ENCODE peak calls at places on chromosome 5, in five cellular contexts. S is fibroblast of pulmonary artery, C is lung, K is PC-9, R is heart right ventricle. W is an unnamed sample.

GRCh38 chr5:56610093-56610698 is 205.2 kb upstream of the MAP3K1 start:
- DNase-seq in S (no peak), C (no peak), K (no peak), R (no peak), W (no peak)

GRCh38 chr5:15021286-15022046 is 149.9 kb upstream of the ANKH start:
- DNase-seq in S (peak), C (no peak), K (no peak), R (no peak), W (no peak)

GRCh38 chr5:38163636-38164237 is 94.6 kb upstream of the EGFLAM start:
- DNase-seq in S (no peak), C (no peak), K (no peak), R (no peak), W (no peak)

GRCh38 chr5:45741110-45741509 is 44.9 kb upstream of the HCN1 start:
- DNase-seq in S (no peak), C (no peak), K (no peak), R (no peak), W (no peak)

GRCh38 chr5:32960340-32961065 is 249.4 kb downstream of the NPR3 start:
- DNase-seq in S (peak), C (no peak), K (no peak), R (no peak), W (no peak)

GRCh38 chr5:98308231-98308630 is 465.2 kb upstream of the RGMB start:
- DNase-seq in S (peak), C (no peak), K (no peak), R (no peak), W (no peak)

GRCh38 chr5:54383941-54384340 is 71.6 kb upstream of the HSPB3 start:
- DNase-seq in S (no peak), C (no peak), K (no peak), R (no peak), W (no peak)

GRCh38 chr5:96320797-96321196 is 112.3 kb downstream of the PCSK1 start:
- DNase-seq in S (no peak), C (no peak), K (peak), R (no peak), W (no peak)

GRCh38 chr5:80064124-80064523 is 29.0 kb downstream of the THBS4 start:
- DNase-seq in S (no peak), C (no peak), K (no peak), R (no peak), W (no peak)

GRCh38 chr5:124022966-124023365 is 511.0 kb downstream of the CSNK1G3 start:
- DNase-seq in S (no peak), C (no peak), K (no peak), R (no peak), W (no peak)

GRCh38 chr5:140556438-140556837 is 835 bp downstream of the SRA1 start:
- DNase-seq in S (peak), C (no peak), K (no peak), R (no peak), W (no peak)

GRCh38 chr5:116502097-116502496 is 72.5 kb downstream of the SEMA6A start:
- DNase-seq in S (no peak), C (no peak), K (no peak), R (no peak), W (no peak)

GRCh38 chr5:76175821-76176403 is 92.7 kb downstream of the SV2C start:
- DNase-seq in S (no peak), C (no peak), K (no peak), R (no peak), W (peak)

GRCh38 chr5:65479527-65479926 is 2.2 kb downstream of the ADAMTS6 start:
- DNase-seq in S (peak), C (no peak), K (no peak), R (no peak), W (no peak)

GRCh38 chr5:643811-644271 is 31.7 kb downstream of the CEP72 start:
- DNase-seq in S (no peak), C (no peak), K (no peak), R (no peak), W (peak)

GRCh38 chr5:37774912-37775483 is 64.8 kb downstream of the GDNF start:
- DNase-seq in S (no peak), C (no peak), K (no peak), R (no peak), W (peak)

GRCh38 chr5:87940775-87941174 is 327.9 kb downstream of the TMEM161B start:
- DNase-seq in S (no peak), C (no peak), K (no peak), R (no peak), W (no peak)

GRCh38 chr5:907366-907765 is 14.7 kb downstream of the TRIP13 start:
- DNase-seq in S (no peak), C (no peak), K (no peak), R (no peak), W (no peak)

GRCh38 chr5:137414112-137414511 is 85.0 kb downstream of the SPOCK1 start:
- DNase-seq in S (no peak), C (no peak), K (no peak), R (no peak), W (no peak)

GRCh38 chr5:95809414-95809960 is 13.0 kb downstream of the GLRX start:
- DNase-seq in S (peak), C (no peak), K (no peak), R (peak), W (no peak)

GRCh38 chr5:10059611-10060379 is 189.9 kb downstream of the ATPSCKMT start:
- DNase-seq in S (no peak), C (no peak), K (no peak), R (no peak), W (no peak)

GRCh38 chr5:55601209-55601618 is 66.5 kb upstream of the PLPP1 start:
- DNase-seq in S (peak), C (peak), K (peak), R (peak), W (no peak)

GRCh38 chr5:14706615-14707021 is 42.1 kb downstream of the OTULIN start:
- DNase-seq in S (peak), C (no peak), K (no peak), R (no peak), W (no peak)

GRCh38 chr5:173123416-173123815 is 20.9 kb upstream of the BNIP1 start:
- DNase-seq in S (peak), C (no peak), K (no peak), R (no peak), W (no peak)

GRCh38 chr5:133469846-133470245 is 142.5 kb downstream of the FSTL4 start:
- DNase-seq in S (no peak), C (no peak), K (no peak), R (no peak), W (no peak)

GRCh38 chr5:147956064-147956841 is 49.9 kb upstream of the C5orf46 start:
- DNase-seq in S (no peak), C (no peak), K (no peak), R (no peak), W (no peak)

GRCh38 chr5:172778223-172778814 is 7.3 kb upstream of the DUSP1 start:
- DNase-seq in S (peak), C (no peak), K (peak), R (no peak), W (no peak)

GRCh38 chr5:154473581-154474266 is 4.3 kb downstream of the HAND1 start:
- DNase-seq in S (no peak), C (no peak), K (no peak), R (no peak), W (no peak)

GRCh38 chr5:95835682-95836405 is 13.3 kb upstream of the GLRX start:
- DNase-seq in S (no peak), C (no peak), K (no peak), R (no peak), W (no peak)

GRCh38 chr5:107118184-107118902 is 552.4 kb downstream of the EFNA5 start:
- DNase-seq in S (no peak), C (no peak), K (no peak), R (no peak), W (no peak)

GRCh38 chr5:57836921-57837320 is 354.3 kb upstream of the ACTBL2 start:
- DNase-seq in S (no peak), C (no peak), K (no peak), R (no peak), W (no peak)

GRCh38 chr5:462051-462481 is 19.1 kb downstream of the EXOC3 start:
- DNase-seq in S (no peak), C (no peak), K (no peak), R (peak), W (no peak)

GRCh38 chr5:148746826-148747535 is 79.4 kb upstream of the ADRB2 start:
- DNase-seq in S (peak), C (no peak), K (no peak), R (no peak), W (no peak)

GRCh38 chr5:16557477-16557876 is 59.3 kb downstream of the RETREG1 start:
- DNase-seq in S (no peak), C (no peak), K (no peak), R (no peak), W (no peak)

GRCh38 chr5:163489055-163489744 is 16.2 kb upstream of the MAT2B start:
- DNase-seq in S (peak), C (no peak), K (no peak), R (no peak), W (no peak)
- TF ChIP-seq CTCF in S (peak), C (no peak), K (no peak), R (no peak), W (peak)

DNA sequence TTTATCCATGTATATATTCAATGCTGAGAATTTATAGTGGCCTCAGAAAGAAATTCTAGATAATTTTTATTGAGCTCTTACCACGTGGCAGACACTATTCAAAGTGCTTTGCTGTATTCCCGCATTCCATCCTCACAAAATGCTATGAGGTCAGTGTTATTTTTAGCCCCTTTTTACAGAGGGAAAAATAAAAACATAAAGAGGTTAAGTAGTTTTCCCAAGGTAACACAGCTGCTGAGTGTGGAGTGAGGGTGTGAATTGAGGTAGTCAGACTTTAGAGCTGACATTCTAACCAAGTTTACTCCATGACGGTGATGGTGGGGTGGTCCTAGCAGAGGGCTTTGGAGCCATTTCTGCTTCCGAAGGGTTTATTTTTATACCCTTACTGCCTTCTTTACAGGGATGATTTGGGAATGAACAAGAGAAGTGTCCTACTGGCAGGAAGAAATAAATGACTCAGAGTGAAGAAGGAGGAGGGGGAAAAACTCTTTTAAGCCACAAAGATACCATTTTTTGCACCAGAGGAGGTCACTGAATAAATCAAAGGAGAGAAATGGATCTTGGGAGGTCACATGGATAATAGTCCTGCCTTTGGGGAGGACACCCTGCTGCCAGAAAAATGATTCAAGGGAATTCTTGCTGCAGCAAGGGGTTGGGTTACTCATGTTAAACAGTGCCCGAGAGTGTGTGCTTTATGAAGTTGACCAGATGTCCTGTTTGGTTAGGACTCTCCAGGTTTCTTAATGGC is 76.1 kb downstream of the HMHB1 start:
- DNase-seq in S (peak), C (no peak), K (no peak), R (no peak), W (no peak)
- H3K4me3 ChIP-seq in S (no peak), C (no peak), K (no peak), R (no peak), W (no peak)

DNA sequence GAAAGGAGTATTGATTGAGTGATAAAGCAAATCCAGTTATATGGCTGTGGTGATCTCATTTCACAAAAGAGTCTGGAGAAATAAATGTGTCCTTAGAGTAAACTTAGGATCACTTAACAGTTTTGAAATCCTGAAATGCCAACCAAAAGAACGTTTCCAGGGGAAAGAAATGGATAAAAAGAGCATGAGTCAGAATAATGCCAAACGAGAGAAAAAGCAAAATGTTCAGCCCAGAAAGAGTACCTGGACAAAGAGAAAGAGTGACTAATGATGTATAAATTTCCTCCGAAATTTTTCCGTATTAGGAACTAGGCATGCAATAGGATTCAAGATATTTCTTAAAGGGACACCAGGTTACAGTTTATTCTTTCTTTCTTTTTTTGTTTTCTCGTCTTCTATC is 463.1 kb upstream of the CDH10 start:
- DNase-seq in S (no peak), C (no peak), K (no peak), R (no peak), W (no peak)
- TF ChIP-seq CTCF in S (no peak), C (no peak), K (no peak), R (no peak), W (no peak)

GRCh38 chr5:33973271-33973670 is 11.2 kb downstream of the SLC45A2 start:
- DNase-seq in S (no peak), C (no peak), K (no peak), R (no peak), W (no peak)
- H3K4me3 ChIP-seq in S (no peak), C (no peak), K (no peak), R (no peak), W (no peak)

DNA sequence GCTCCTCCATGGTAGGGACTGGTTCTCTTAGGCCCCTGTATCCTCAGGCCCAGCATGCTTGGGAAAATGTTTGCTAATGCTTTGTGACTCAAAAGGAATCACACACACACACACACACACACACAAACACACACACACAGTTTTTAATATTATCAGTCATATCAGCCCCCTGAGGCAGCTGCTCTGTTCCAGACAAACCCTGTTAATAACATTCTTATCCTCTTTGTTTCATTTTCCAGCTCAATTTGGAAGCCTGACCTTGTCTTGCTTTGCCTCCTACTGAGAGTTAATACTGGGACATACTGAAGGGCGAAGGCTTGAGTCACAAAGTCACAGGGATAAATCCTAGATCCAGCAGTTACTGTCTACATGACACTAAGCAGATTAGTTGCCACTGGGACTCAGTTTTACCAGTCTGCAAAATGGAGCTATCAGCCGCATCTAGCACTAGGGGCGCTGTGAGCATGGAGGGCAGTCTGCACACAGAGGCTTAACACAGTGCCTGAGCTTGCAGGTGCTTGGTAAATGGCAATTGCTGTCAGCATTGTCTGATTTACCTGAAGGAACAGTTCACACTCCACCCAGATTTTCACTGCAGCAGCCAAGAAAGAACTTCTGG is 37.1 kb upstream of the KCNMB1 start:
- DNase-seq in S (no peak), C (no peak), K (no peak), R (no peak), W (no peak)
- TF ChIP-seq CTCF in S (no peak), C (no peak), K (no peak), R (no peak), W (peak)

GRCh38 chr5:177179431-177179830 is 45.9 kb downstream of the NSD1 start:
- DNase-seq in S (no peak), C (no peak), K (no peak), R (no peak), W (no peak)

GRCh38 chr5:177171961-177172360 is 38.4 kb downstream of the NSD1 start:
- DNase-seq in S (no peak), C (no peak), K (no peak), R (no peak), W (no peak)

GRCh38 chr5:177178905-177179304 is 45.3 kb downstream of the NSD1 start:
- DNase-seq in S (no peak), C (no peak), K (no peak), R (no peak), W (no peak)

GRCh38 chr5:177176175-177176704 is 42.7 kb downstream of the NSD1 start:
- DNase-seq in S (no peak), C (no peak), K (no peak), R (no peak), W (no peak)

DNA sequence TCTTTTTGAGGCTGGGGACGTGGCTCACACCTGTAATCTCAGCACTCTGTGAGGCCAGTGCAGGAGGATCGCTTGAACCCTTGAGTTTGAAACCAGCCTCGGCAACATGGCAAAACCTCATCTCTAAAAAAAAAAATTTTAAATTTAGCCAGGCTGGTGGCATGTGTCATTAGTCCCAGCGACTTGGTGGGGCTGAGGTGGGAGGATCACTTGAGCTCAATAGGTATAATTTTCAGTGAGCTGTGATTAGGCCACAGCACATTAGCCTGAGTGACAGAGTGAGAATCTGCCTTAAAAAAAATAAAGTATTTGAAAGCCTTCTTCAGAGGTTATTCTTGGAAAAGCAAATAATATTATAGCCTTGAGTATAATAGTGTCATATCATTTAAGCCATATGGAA is 41.8 kb downstream of the NSD1 start:
- DNase-seq in S (no peak), C (no peak), K (no peak), R (no peak), W (no peak)
- H3K4me3 ChIP-seq in S (no peak), C (no peak), K (no peak), R (no peak), W (no peak)

GRCh38 chr5:28014779-28015178 is 976.4 kb upstream of the CDH9 start:
- DNase-seq in S (peak), C (no peak), K (peak), R (no peak), W (no peak)

GRCh38 chr5:28009526-28010025 is 971.2 kb upstream of the CDH9 start:
- DNase-seq in S (no peak), C (no peak), K (no peak), R (no peak), W (no peak)

GRCh38 chr5:28017178-28017577 is 978.8 kb upstream of the CDH9 start:
- DNase-seq in S (no peak), C (no peak), K (no peak), R (no peak), W (no peak)

GRCh38 chr5:28012538-28012937 is 974.2 kb upstream of the CDH9 start:
- DNase-seq in S (no peak), C (no peak), K (no peak), R (no peak), W (no peak)
- TF ChIP-seq CTCF in S (no peak), C (no peak), K (peak), R (no peak), W (no peak)

DNA sequence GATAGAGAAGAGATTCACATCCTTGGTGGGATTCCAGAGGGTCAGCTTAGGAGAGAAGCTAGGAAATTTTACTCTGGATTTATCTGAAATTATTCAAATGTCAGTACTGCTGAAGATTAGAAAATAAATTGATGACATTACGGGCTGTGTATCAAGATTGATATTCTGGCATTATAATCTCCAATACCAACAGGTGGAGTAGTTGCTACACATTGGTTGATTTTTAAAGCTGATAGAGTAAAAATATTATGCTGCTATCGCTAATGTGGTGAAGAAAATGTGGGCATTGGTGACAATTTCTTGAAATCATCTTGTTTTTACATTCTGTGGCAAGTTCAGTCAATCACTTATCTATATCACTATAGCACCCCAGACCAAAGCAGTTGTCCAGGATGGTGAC is 378.5 kb downstream of the MTRR start:
- DNase-seq in S (no peak), C (no peak), K (no peak), R (no peak), W (no peak)
- H3K4me3 ChIP-seq in S (no peak), C (no peak), K (no peak), R (no peak), W (no peak)

GRCh38 chr5:43401827-43402226 is 10.4 kb downstream of the CCL28 start:
- DNase-seq in S (peak), C (no peak), K (no peak), R (no peak), W (no peak)
- TF ChIP-seq CTCF in S (peak), C (no peak), K (peak), R (no peak), W (peak)

GRCh38 chr5:180844858-180845257 is 16.2 kb downstream of the ZFP62 start:
- DNase-seq in S (no peak), C (no peak), K (no peak), R (no peak), W (no peak)
- H3K4me3 ChIP-seq in S (no peak), C (no peak), K (no peak), R (no peak), W (no peak)

W was measured in GM12864.